ENCODE peak calls at places on chromosomes 6 and 20, in six cellular contexts. One of them, this sample, is unnamed.

GRCh38 chr6:154792761-154793160 is 59.5 kb downstream of the SCAF8 start:
- DNase-seq in mammary epithelial cell: peak; percentile 60
- DNase-seq in neural progenitor cell: no peak
- DNase-seq in stomach: no peak
- DNase-seq in suprapubic skin: no peak
- DNase-seq in ovary: no peak
- DNase-seq in this sample: no peak

GRCh38 chr6:15073883-15074465 is 171.9 kb upstream of the JARID2 start:
- DNase-seq in mammary epithelial cell: no peak
- DNase-seq in neural progenitor cell: no peak
- DNase-seq in stomach: no peak
- DNase-seq in suprapubic skin: no peak
- DNase-seq in ovary: no peak
- DNase-seq in this sample: no peak

GRCh38 chr6:33613146-33613793 is 7.9 kb upstream of the ITPR3 start:
- DNase-seq in mammary epithelial cell: peak; percentile 92
- DNase-seq in neural progenitor cell: no peak
- DNase-seq in stomach: no peak
- DNase-seq in suprapubic skin: peak; percentile 76
- DNase-seq in ovary: no peak
- DNase-seq in this sample: no peak

GRCh38 chr20:17622851-17623508 is 53.1 kb downstream of the DSTN start:
- DNase-seq in mammary epithelial cell: no peak
- DNase-seq in neural progenitor cell: no peak
- DNase-seq in stomach: no peak
- DNase-seq in suprapubic skin: peak; percentile 45
- DNase-seq in ovary: no peak
- DNase-seq in this sample: no peak

GRCh38 chr6:153129873-153130514 is 1.1 kb downstream of the RGS17 start:
- DNase-seq in mammary epithelial cell: peak; percentile 34
- DNase-seq in neural progenitor cell: peak; percentile 52
- DNase-seq in stomach: no peak
- DNase-seq in suprapubic skin: no peak
- DNase-seq in ovary: no peak
- DNase-seq in this sample: no peak

GRCh38 chr6:131683479-131683878 is 17.7 kb downstream of the OR2A4 start:
- DNase-seq in mammary epithelial cell: no peak
- DNase-seq in neural progenitor cell: no peak
- DNase-seq in stomach: no peak
- DNase-seq in suprapubic skin: no peak
- DNase-seq in ovary: no peak
- DNase-seq in this sample: no peak

GRCh38 chr6:3884007-3884745 is 35.0 kb downstream of the FAM50B start:
- DNase-seq in mammary epithelial cell: peak; percentile 74
- DNase-seq in neural progenitor cell: no peak
- DNase-seq in stomach: no peak
- DNase-seq in suprapubic skin: peak; percentile 70
- DNase-seq in ovary: no peak
- DNase-seq in this sample: no peak

GRCh38 chr20:46607849-46608497 is 43.3 kb downstream of the SLC13A3 start:
- DNase-seq in mammary epithelial cell: no peak
- DNase-seq in neural progenitor cell: no peak
- DNase-seq in stomach: no peak
- DNase-seq in suprapubic skin: no peak
- DNase-seq in ovary: no peak
- DNase-seq in this sample: no peak

GRCh38 chr20:41329435-41330342 is 10.9 kb upstream of the LPIN3 start:
- DNase-seq in mammary epithelial cell: peak; percentile 95
- DNase-seq in neural progenitor cell: no peak
- DNase-seq in stomach: peak; percentile 42
- DNase-seq in suprapubic skin: no peak
- DNase-seq in ovary: peak; percentile 81
- DNase-seq in this sample: peak; percentile 93

GRCh38 chr20:25579081-25579770 is 6.1 kb downstream of the NINL start:
- DNase-seq in mammary epithelial cell: no peak
- DNase-seq in neural progenitor cell: peak; percentile 17
- DNase-seq in stomach: no peak
- DNase-seq in suprapubic skin: no peak
- DNase-seq in ovary: no peak
- DNase-seq in this sample: no peak

GRCh38 chr6:137160763-137161162 is 12.7 kb downstream of the IL22RA2 start:
- DNase-seq in mammary epithelial cell: peak; percentile 55
- DNase-seq in neural progenitor cell: no peak
- DNase-seq in stomach: no peak
- DNase-seq in suprapubic skin: no peak
- DNase-seq in ovary: no peak
- DNase-seq in this sample: no peak

GRCh38 chr20:6045566-6045965 is 8.3 kb downstream of the LRRN4 start:
- DNase-seq in mammary epithelial cell: peak; percentile 40
- DNase-seq in neural progenitor cell: no peak
- DNase-seq in stomach: no peak
- DNase-seq in suprapubic skin: no peak
- DNase-seq in ovary: no peak
- DNase-seq in this sample: no peak

GRCh38 chr20:49594143-49594928 is 26.4 kb upstream of the PTGIS start:
- DNase-seq in mammary epithelial cell: peak; percentile 37
- DNase-seq in neural progenitor cell: no peak
- DNase-seq in stomach: peak; percentile 77
- DNase-seq in suprapubic skin: no peak
- DNase-seq in ovary: peak; percentile 76
- DNase-seq in this sample: peak; percentile 91

GRCh38 chr20:54208492-54209044 is 681 bp downstream of the PFDN4 start:
- DNase-seq in mammary epithelial cell: peak; percentile 65
- DNase-seq in neural progenitor cell: peak; percentile 38
- DNase-seq in stomach: no peak
- DNase-seq in suprapubic skin: no peak
- DNase-seq in ovary: no peak
- DNase-seq in this sample: no peak

GRCh38 chr6:107653183-107653580 is 163.3 kb downstream of the SOBP start:
- DNase-seq in mammary epithelial cell: no peak
- DNase-seq in neural progenitor cell: no peak
- DNase-seq in stomach: no peak
- DNase-seq in suprapubic skin: no peak
- DNase-seq in ovary: no peak
- DNase-seq in this sample: no peak

GRCh38 chr6:21873562-21873961 is 280.0 kb downstream of the SOX4 start:
- DNase-seq in mammary epithelial cell: peak; percentile 65
- DNase-seq in neural progenitor cell: no peak
- DNase-seq in stomach: no peak
- DNase-seq in suprapubic skin: no peak
- DNase-seq in ovary: peak; percentile 31
- DNase-seq in this sample: peak; percentile 84

GRCh38 chr6:144897441-144897921 is 612.3 kb downstream of the UTRN start:
- DNase-seq in mammary epithelial cell: peak; percentile 80
- DNase-seq in neural progenitor cell: no peak
- DNase-seq in stomach: no peak
- DNase-seq in suprapubic skin: no peak
- DNase-seq in ovary: no peak
- DNase-seq in this sample: no peak

GRCh38 chr6:64227868-64228267 is 592.3 kb downstream of the PHF3 start:
- DNase-seq in mammary epithelial cell: no peak
- DNase-seq in neural progenitor cell: no peak
- DNase-seq in stomach: no peak
- DNase-seq in suprapubic skin: no peak
- DNase-seq in ovary: no peak
- DNase-seq in this sample: no peak

GRCh38 chr20:23673209-23673608 is 15.6 kb downstream of the CST4 start:
- DNase-seq in mammary epithelial cell: no peak
- DNase-seq in neural progenitor cell: no peak
- DNase-seq in stomach: no peak
- DNase-seq in suprapubic skin: no peak
- DNase-seq in ovary: no peak
- DNase-seq in this sample: no peak

GRCh38 chr20:33817411-33817810 is 6.3 kb downstream of the CHMP4B start:
- DNase-seq in mammary epithelial cell: no peak
- DNase-seq in neural progenitor cell: no peak
- DNase-seq in stomach: no peak
- DNase-seq in suprapubic skin: no peak
- DNase-seq in ovary: no peak
- DNase-seq in this sample: no peak

GRCh38 chr20:50286609-50287008 is 96.0 kb downstream of the CEBPB start:
- DNase-seq in mammary epithelial cell: peak; percentile 37
- DNase-seq in neural progenitor cell: no peak
- DNase-seq in stomach: no peak
- DNase-seq in suprapubic skin: no peak
- DNase-seq in ovary: peak; percentile 92
- DNase-seq in this sample: peak; percentile 88

GRCh38 chr6:25042599-25042936 is 106.8 kb upstream of the RIPOR2 start:
- DNase-seq in mammary epithelial cell: no peak
- DNase-seq in neural progenitor cell: no peak
- DNase-seq in stomach: no peak
- DNase-seq in suprapubic skin: no peak
- DNase-seq in ovary: no peak
- DNase-seq in this sample: no peak

GRCh38 chr6:84462697-84463096 is 235.3 kb upstream of the CEP162 start:
- DNase-seq in mammary epithelial cell: no peak
- DNase-seq in neural progenitor cell: no peak
- DNase-seq in stomach: no peak
- DNase-seq in suprapubic skin: no peak
- DNase-seq in ovary: no peak
- DNase-seq in this sample: no peak

GRCh38 chr20:36806049-36806448 is 32.5 kb upstream of the DSN1 start:
- DNase-seq in mammary epithelial cell: no peak
- DNase-seq in neural progenitor cell: no peak
- DNase-seq in stomach: no peak
- DNase-seq in suprapubic skin: no peak
- DNase-seq in ovary: no peak
- DNase-seq in this sample: no peak

GRCh38 chr6:42045538-42046460 is 4.5 kb upstream of the TAF8 start:
- DNase-seq in mammary epithelial cell: peak; percentile 89
- DNase-seq in neural progenitor cell: no peak
- DNase-seq in stomach: peak; percentile 98
- DNase-seq in suprapubic skin: peak; percentile 95
- DNase-seq in ovary: peak; percentile 92
- DNase-seq in this sample: peak; percentile 95

GRCh38 chr6:105781248-105781647 is 304.9 kb upstream of the PRDM1 start:
- DNase-seq in mammary epithelial cell: peak; percentile 85
- DNase-seq in neural progenitor cell: no peak
- DNase-seq in stomach: no peak
- DNase-seq in suprapubic skin: no peak
- DNase-seq in ovary: no peak
- DNase-seq in this sample: no peak

GRCh38 chr6:105784179-105784578 is 302.0 kb upstream of the PRDM1 start:
- DNase-seq in mammary epithelial cell: no peak
- DNase-seq in neural progenitor cell: no peak
- DNase-seq in stomach: no peak
- DNase-seq in suprapubic skin: no peak
- DNase-seq in ovary: no peak
- DNase-seq in this sample: no peak

GRCh38 chr6:105785412-105785811 is 300.7 kb upstream of the PRDM1 start:
- DNase-seq in mammary epithelial cell: no peak
- DNase-seq in neural progenitor cell: no peak
- DNase-seq in stomach: no peak
- DNase-seq in suprapubic skin: no peak
- DNase-seq in ovary: no peak
- DNase-seq in this sample: no peak

GRCh38 chr6:105781905-105782304 is 304.2 kb upstream of the PRDM1 start:
- DNase-seq in mammary epithelial cell: no peak
- DNase-seq in neural progenitor cell: no peak
- DNase-seq in stomach: no peak
- DNase-seq in suprapubic skin: no peak
- DNase-seq in ovary: no peak
- DNase-seq in this sample: no peak

GRCh38 chr6:105783333-105783945 is 302.7 kb upstream of the PRDM1 start:
- DNase-seq in mammary epithelial cell: no peak
- DNase-seq in neural progenitor cell: no peak
- DNase-seq in stomach: no peak
- DNase-seq in suprapubic skin: no peak
- DNase-seq in ovary: no peak
- DNase-seq in this sample: no peak
- H3K4me1 ChIP-seq in mammary epithelial cell: peaks cover 25% of the 10 kb centered on the region
- H3K4me1 ChIP-seq in neural progenitor cell: no peaks in the 10 kb centered on the region
- H3K4me1 ChIP-seq in stomach: no peaks in the 10 kb centered on the region
- H3K4me1 ChIP-seq in suprapubic skin: peaks cover 19% of the 10 kb centered on the region
- H3K4me1 ChIP-seq in ovary: no peaks in the 10 kb centered on the region
- H3K4me1 ChIP-seq in this sample: no peaks in the 10 kb centered on the region

GRCh38 chr20:2663364-2663886 is 591 bp downstream of the IDH3B start:
- DNase-seq in mammary epithelial cell: no peak
- DNase-seq in neural progenitor cell: no peak
- DNase-seq in stomach: no peak
- DNase-seq in suprapubic skin: no peak
- DNase-seq in ovary: no peak
- DNase-seq in this sample: no peak
- H3K4me1 ChIP-seq in mammary epithelial cell: peaks cover 12% of the 10 kb centered on the region
- H3K4me1 ChIP-seq in neural progenitor cell: peaks cover 5% of the 10 kb centered on the region
- H3K4me1 ChIP-seq in stomach: peaks cover 9% of the 10 kb centered on the region
- H3K4me1 ChIP-seq in suprapubic skin: peaks cover 17% of the 10 kb centered on the region
- H3K4me1 ChIP-seq in ovary: peaks cover 5% of the 10 kb centered on the region
- H3K4me1 ChIP-seq in this sample: no peaks in the 10 kb centered on the region

GRCh38 chr6:122069933-122070332 is 329.5 kb upstream of the HSF2 start:
- DNase-seq in mammary epithelial cell: no peak
- DNase-seq in neural progenitor cell: no peak
- DNase-seq in stomach: no peak
- DNase-seq in suprapubic skin: no peak
- DNase-seq in ovary: no peak
- DNase-seq in this sample: no peak
- H3K4me1 ChIP-seq in mammary epithelial cell: no peaks in the 10 kb centered on the region
- H3K4me1 ChIP-seq in neural progenitor cell: peaks cover under 1% of the 10 kb centered on the region
- H3K4me1 ChIP-seq in stomach: no peaks in the 10 kb centered on the region
- H3K4me1 ChIP-seq in suprapubic skin: no peaks in the 10 kb centered on the region
- H3K4me1 ChIP-seq in ovary: peaks cover 2% of the 10 kb centered on the region
- H3K4me1 ChIP-seq in this sample: no peaks in the 10 kb centered on the region

DNA sequence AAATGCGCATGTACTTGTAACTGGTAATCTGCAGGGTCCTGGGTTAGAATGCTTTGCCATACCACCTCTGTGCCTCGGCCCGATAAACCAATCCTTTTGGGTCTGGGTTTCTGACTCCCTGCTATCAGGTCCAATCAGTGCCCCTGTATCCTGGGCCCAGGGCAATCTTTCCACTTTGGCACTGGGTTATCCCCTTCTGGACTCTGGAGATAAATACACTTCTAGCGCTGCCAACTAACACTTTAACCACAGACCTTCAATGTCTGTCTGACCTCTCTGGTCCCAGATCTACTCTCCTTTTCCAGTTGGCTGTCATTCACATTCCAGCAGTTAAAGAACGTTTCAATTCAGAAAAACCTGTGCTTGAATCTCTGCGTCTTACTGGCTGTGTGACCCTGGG is 55.3 kb downstream of the DNAAF9 start:
- DNase-seq in mammary epithelial cell: no peak
- DNase-seq in neural progenitor cell: no peak
- DNase-seq in stomach: no peak
- DNase-seq in suprapubic skin: no peak
- DNase-seq in ovary: no peak
- DNase-seq in this sample: no peak
- H3K4me1 ChIP-seq in mammary epithelial cell: no peaks in the 10 kb centered on the region
- H3K4me1 ChIP-seq in neural progenitor cell: no peaks in the 10 kb centered on the region
- H3K4me1 ChIP-seq in stomach: no peaks in the 10 kb centered on the region
- H3K4me1 ChIP-seq in suprapubic skin: no peaks in the 10 kb centered on the region
- H3K4me1 ChIP-seq in ovary: no peaks in the 10 kb centered on the region
- H3K4me1 ChIP-seq in this sample: no peaks in the 10 kb centered on the region

GRCh38 chr20:63290677-63291472 is 2.1 kb upstream of the COL20A1 start:
- DNase-seq in mammary epithelial cell: peak; percentile 31
- DNase-seq in neural progenitor cell: peak; percentile 72
- DNase-seq in stomach: peak; percentile 61
- DNase-seq in suprapubic skin: no peak
- DNase-seq in ovary: no peak
- DNase-seq in this sample: no peak
- H3K4me1 ChIP-seq in mammary epithelial cell: peaks cover 5% of the 10 kb centered on the region
- H3K4me1 ChIP-seq in neural progenitor cell: peaks cover 10% of the 10 kb centered on the region
- H3K4me1 ChIP-seq in stomach: no peaks in the 10 kb centered on the region
- H3K4me1 ChIP-seq in suprapubic skin: peaks cover 7% of the 10 kb centered on the region
- H3K4me1 ChIP-seq in ovary: peaks cover 2% of the 10 kb centered on the region
- H3K4me1 ChIP-seq in this sample: no peaks in the 10 kb centered on the region